ENCODE peak calls at places on chromosomes 6 and 20, in eight cellular contexts. One of them, this sample, is unnamed.
A peak's percentile ranks its signal among the peaks of the same experiment; 100 is the strongest.

GRCh38 chr20:64032706-64033624 is 3.0 kb upstream of the C20orf204 start:
- DNase-seq in fibroblast of lung: no peak
- DNase-seq in tibial artery: no peak
- DNase-seq in neuronal stem cell: no peak
- DNase-seq in uterus: no peak
- DNase-seq in CD8-positive, alpha-beta memory T cell: no peak
- DNase-seq in dorsolateral prefrontal cortex: no peak
- DNase-seq in PC-3: no peak
- DNase-seq in this sample: no peak

GRCh38 chr20:33684533-33685327 is 1.5 kb downstream of the E2F1 start:
- DNase-seq in fibroblast of lung: no peak
- DNase-seq in tibial artery: no peak
- DNase-seq in neuronal stem cell: no peak
- DNase-seq in uterus: peak; percentile 25
- DNase-seq in CD8-positive, alpha-beta memory T cell: no peak
- DNase-seq in dorsolateral prefrontal cortex: no peak
- DNase-seq in PC-3: no peak
- DNase-seq in this sample: no peak

GRCh38 chr20:33092361-33092760 is 12.9 kb downstream of the BPIFB4 start:
- DNase-seq in fibroblast of lung: no peak
- DNase-seq in tibial artery: no peak
- DNase-seq in neuronal stem cell: no peak
- DNase-seq in uterus: no peak
- DNase-seq in CD8-positive, alpha-beta memory T cell: no peak
- DNase-seq in dorsolateral prefrontal cortex: no peak
- DNase-seq in PC-3: no peak
- DNase-seq in this sample: no peak

GRCh38 chr20:20765696-20766095 is 53.3 kb upstream of the RALGAPA2 start:
- DNase-seq in fibroblast of lung: no peak
- DNase-seq in tibial artery: no peak
- DNase-seq in neuronal stem cell: no peak
- DNase-seq in uterus: no peak
- DNase-seq in CD8-positive, alpha-beta memory T cell: no peak
- DNase-seq in dorsolateral prefrontal cortex: no peak
- DNase-seq in PC-3: no peak
- DNase-seq in this sample: no peak

GRCh38 chr20:44678247-44678646 is 26.7 kb upstream of the ADA start:
- DNase-seq in fibroblast of lung: no peak
- DNase-seq in tibial artery: no peak
- DNase-seq in neuronal stem cell: no peak
- DNase-seq in uterus: no peak
- DNase-seq in CD8-positive, alpha-beta memory T cell: no peak
- DNase-seq in dorsolateral prefrontal cortex: no peak
- DNase-seq in PC-3: no peak
- DNase-seq in this sample: no peak

GRCh38 chr6:37861452-37861851 is 41.9 kb downstream of the ZFAND3 start:
- DNase-seq in fibroblast of lung: no peak
- DNase-seq in tibial artery: no peak
- DNase-seq in neuronal stem cell: no peak
- DNase-seq in uterus: no peak
- DNase-seq in CD8-positive, alpha-beta memory T cell: no peak
- DNase-seq in dorsolateral prefrontal cortex: no peak
- DNase-seq in PC-3: no peak
- DNase-seq in this sample: no peak

GRCh38 chr6:15945593-15946159 is 183.2 kb upstream of the MYLIP start:
- DNase-seq in fibroblast of lung: peak; percentile 33
- DNase-seq in tibial artery: no peak
- DNase-seq in neuronal stem cell: no peak
- DNase-seq in uterus: no peak
- DNase-seq in CD8-positive, alpha-beta memory T cell: no peak
- DNase-seq in dorsolateral prefrontal cortex: no peak
- DNase-seq in PC-3: peak; percentile 86
- DNase-seq in this sample: no peak

GRCh38 chr6:29834564-29835436 is 7.2 kb downstream of the HLA-G start:
- DNase-seq in fibroblast of lung: no peak
- DNase-seq in tibial artery: no peak
- DNase-seq in neuronal stem cell: peak; percentile 33
- DNase-seq in uterus: no peak
- DNase-seq in CD8-positive, alpha-beta memory T cell: peak; percentile 50
- DNase-seq in dorsolateral prefrontal cortex: no peak
- DNase-seq in PC-3: peak; percentile 62
- DNase-seq in this sample: no peak

GRCh38 chr6:45514454-45514853 is 136.7 kb upstream of the SUPT3H start:
- DNase-seq in fibroblast of lung: peak; percentile 30
- DNase-seq in tibial artery: no peak
- DNase-seq in neuronal stem cell: no peak
- DNase-seq in uterus: no peak
- DNase-seq in CD8-positive, alpha-beta memory T cell: no peak
- DNase-seq in dorsolateral prefrontal cortex: no peak
- DNase-seq in PC-3: peak; percentile 27
- DNase-seq in this sample: no peak

GRCh38 chr6:125732398-125732797 is 17.0 kb upstream of the HEY2 start:
- DNase-seq in fibroblast of lung: no peak
- DNase-seq in tibial artery: no peak
- DNase-seq in neuronal stem cell: no peak
- DNase-seq in uterus: no peak
- DNase-seq in CD8-positive, alpha-beta memory T cell: no peak
- DNase-seq in dorsolateral prefrontal cortex: no peak
- DNase-seq in PC-3: no peak
- DNase-seq in this sample: no peak

GRCh38 chr6:85662251-85662650 is 19.6 kb upstream of the SYNCRIP start:
- DNase-seq in fibroblast of lung: no peak
- DNase-seq in tibial artery: no peak
- DNase-seq in neuronal stem cell: no peak
- DNase-seq in uterus: no peak
- DNase-seq in CD8-positive, alpha-beta memory T cell: no peak
- DNase-seq in dorsolateral prefrontal cortex: no peak
- DNase-seq in PC-3: peak; percentile 6
- DNase-seq in this sample: no peak

GRCh38 chr6:154653853-154654252 is 79.4 kb upstream of the SCAF8 start:
- DNase-seq in fibroblast of lung: peak; percentile 83
- DNase-seq in tibial artery: peak; percentile 57
- DNase-seq in neuronal stem cell: no peak
- DNase-seq in uterus: peak; percentile 73
- DNase-seq in CD8-positive, alpha-beta memory T cell: no peak
- DNase-seq in dorsolateral prefrontal cortex: no peak
- DNase-seq in PC-3: peak; percentile 48
- DNase-seq in this sample: peak; percentile 81

GRCh38 chr6:157620905-157621304 is 202.1 kb upstream of the SNX9 start:
- DNase-seq in fibroblast of lung: peak; percentile 14
- DNase-seq in tibial artery: no peak
- DNase-seq in neuronal stem cell: no peak
- DNase-seq in uterus: no peak
- DNase-seq in CD8-positive, alpha-beta memory T cell: no peak
- DNase-seq in dorsolateral prefrontal cortex: no peak
- DNase-seq in PC-3: peak; percentile 59
- DNase-seq in this sample: peak; percentile 39

GRCh38 chr6:14992382-14992781 is 253.5 kb upstream of the JARID2 start:
- DNase-seq in fibroblast of lung: no peak
- DNase-seq in tibial artery: no peak
- DNase-seq in neuronal stem cell: no peak
- DNase-seq in uterus: no peak
- DNase-seq in CD8-positive, alpha-beta memory T cell: no peak
- DNase-seq in dorsolateral prefrontal cortex: no peak
- DNase-seq in PC-3: no peak
- DNase-seq in this sample: no peak

GRCh38 chr20:8131598-8132014 is 460 bp upstream of the PLCB1 start:
- DNase-seq in fibroblast of lung: peak; percentile 44
- DNase-seq in tibial artery: peak; percentile 21
- DNase-seq in neuronal stem cell: no peak
- DNase-seq in uterus: no peak
- DNase-seq in CD8-positive, alpha-beta memory T cell: no peak
- DNase-seq in dorsolateral prefrontal cortex: peak; percentile 46
- DNase-seq in PC-3: peak; percentile 21
- DNase-seq in this sample: no peak

GRCh38 chr20:35342154-35342769 is 50.0 kb upstream of the FAM83C start:
- DNase-seq in fibroblast of lung: peak; percentile 61
- DNase-seq in tibial artery: no peak
- DNase-seq in neuronal stem cell: no peak
- DNase-seq in uterus: no peak
- DNase-seq in CD8-positive, alpha-beta memory T cell: no peak
- DNase-seq in dorsolateral prefrontal cortex: no peak
- DNase-seq in PC-3: no peak
- DNase-seq in this sample: no peak

GRCh38 chr6:118660218-118660569 is 8.8 kb upstream of the CEP85L start:
- DNase-seq in fibroblast of lung: no peak
- DNase-seq in tibial artery: no peak
- DNase-seq in neuronal stem cell: no peak
- DNase-seq in uterus: peak; percentile 22
- DNase-seq in CD8-positive, alpha-beta memory T cell: peak; percentile 32
- DNase-seq in dorsolateral prefrontal cortex: no peak
- DNase-seq in PC-3: no peak
- DNase-seq in this sample: no peak

GRCh38 chr20:10919549-10920140 is 245.8 kb upstream of the JAG1 start:
- DNase-seq in fibroblast of lung: peak; percentile 93
- DNase-seq in tibial artery: no peak
- DNase-seq in neuronal stem cell: no peak
- DNase-seq in uterus: peak; percentile 27
- DNase-seq in CD8-positive, alpha-beta memory T cell: no peak
- DNase-seq in dorsolateral prefrontal cortex: no peak
- DNase-seq in PC-3: peak; percentile 96
- DNase-seq in this sample: no peak

GRCh38 chr6:12608016-12608860 is 108.3 kb upstream of the PHACTR1 start:
- DNase-seq in fibroblast of lung: peak; percentile 67
- DNase-seq in tibial artery: no peak
- DNase-seq in neuronal stem cell: no peak
- DNase-seq in uterus: no peak
- DNase-seq in CD8-positive, alpha-beta memory T cell: no peak
- DNase-seq in dorsolateral prefrontal cortex: no peak
- DNase-seq in PC-3: peak; percentile 53
- DNase-seq in this sample: no peak

GRCh38 chr20:54084727-54085368 is 14.5 kb upstream of the BCAS1 start:
- DNase-seq in fibroblast of lung: peak; percentile 17
- DNase-seq in tibial artery: no peak
- DNase-seq in neuronal stem cell: no peak
- DNase-seq in uterus: no peak
- DNase-seq in CD8-positive, alpha-beta memory T cell: no peak
- DNase-seq in dorsolateral prefrontal cortex: no peak
- DNase-seq in PC-3: peak; percentile 92
- DNase-seq in this sample: no peak

GRCh38 chr20:44253528-44253927 is 6.4 kb downstream of the GDAP1L1 start:
- DNase-seq in fibroblast of lung: no peak
- DNase-seq in tibial artery: no peak
- DNase-seq in neuronal stem cell: no peak
- DNase-seq in uterus: no peak
- DNase-seq in CD8-positive, alpha-beta memory T cell: no peak
- DNase-seq in dorsolateral prefrontal cortex: no peak
- DNase-seq in PC-3: no peak
- DNase-seq in this sample: no peak

GRCh38 chr20:34388000-34388399 is 24.9 kb downstream of the ITCH start:
- DNase-seq in fibroblast of lung: no peak
- DNase-seq in tibial artery: no peak
- DNase-seq in neuronal stem cell: no peak
- DNase-seq in uterus: no peak
- DNase-seq in CD8-positive, alpha-beta memory T cell: no peak
- DNase-seq in dorsolateral prefrontal cortex: no peak
- DNase-seq in PC-3: no peak
- DNase-seq in this sample: no peak

GRCh38 chr6:6843777-6844176 is 255.3 kb downstream of the LY86 start:
- DNase-seq in fibroblast of lung: no peak
- DNase-seq in tibial artery: no peak
- DNase-seq in neuronal stem cell: no peak
- DNase-seq in uterus: no peak
- DNase-seq in CD8-positive, alpha-beta memory T cell: no peak
- DNase-seq in dorsolateral prefrontal cortex: no peak
- DNase-seq in PC-3: no peak
- DNase-seq in this sample: no peak
- H3K27ac ChIP-seq in fibroblast of lung: no peak overlapping the region
- H3K27ac ChIP-seq in tibial artery: no peak overlapping the region
- H3K27ac ChIP-seq in neuronal stem cell: no peak overlapping the region
- H3K27ac ChIP-seq in uterus: no peak overlapping the region
- H3K27ac ChIP-seq in CD8-positive, alpha-beta memory T cell: no peak overlapping the region
- H3K27ac ChIP-seq in dorsolateral prefrontal cortex: no peak overlapping the region
- H3K27ac ChIP-seq in PC-3: peak overlapping the region; percentile 75
- H3K27ac ChIP-seq in this sample: peak overlapping the region; percentile 79

DNA sequence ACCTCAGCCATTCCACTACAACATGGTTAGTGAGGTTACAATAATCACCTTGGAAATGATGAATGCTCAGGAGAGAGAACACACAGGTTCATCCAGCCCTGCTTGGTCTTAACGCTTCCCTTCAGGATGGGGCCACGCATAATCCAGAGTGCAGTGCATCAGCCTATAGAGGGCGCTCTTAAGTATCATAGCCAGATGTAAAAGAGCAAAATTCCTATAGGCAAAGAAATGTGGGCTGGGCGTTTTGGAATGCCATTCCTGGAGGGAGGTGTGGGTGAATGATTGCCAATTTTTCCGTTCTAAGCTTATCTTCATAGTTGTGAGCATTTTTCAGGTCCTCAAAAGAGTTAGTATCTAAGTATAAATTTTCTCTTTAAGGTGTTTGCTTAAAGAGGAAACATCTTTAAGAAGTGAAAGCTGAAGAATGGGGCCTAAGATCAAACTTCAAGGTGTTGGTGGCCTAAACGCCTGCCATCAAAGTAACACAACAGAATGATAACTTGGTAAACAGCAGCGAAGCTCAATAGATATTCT is 1.8 kb downstream of the RIPOR2 start:
- DNase-seq in fibroblast of lung: no peak
- DNase-seq in tibial artery: no peak
- DNase-seq in neuronal stem cell: no peak
- DNase-seq in uterus: no peak
- DNase-seq in CD8-positive, alpha-beta memory T cell: peak; percentile 39
- DNase-seq in dorsolateral prefrontal cortex: no peak
- DNase-seq in PC-3: peak; percentile 53
- DNase-seq in this sample: no peak
- H3K27ac ChIP-seq in fibroblast of lung: no peak overlapping the region
- H3K27ac ChIP-seq in tibial artery: no peak overlapping the region
- H3K27ac ChIP-seq in neuronal stem cell: no peak overlapping the region
- H3K27ac ChIP-seq in uterus: no peak overlapping the region
- H3K27ac ChIP-seq in CD8-positive, alpha-beta memory T cell: peak overlapping the region; percentile 64
- H3K27ac ChIP-seq in dorsolateral prefrontal cortex: no peak overlapping the region
- H3K27ac ChIP-seq in PC-3: no peak overlapping the region
- H3K27ac ChIP-seq in this sample: no peak overlapping the region

DNA sequence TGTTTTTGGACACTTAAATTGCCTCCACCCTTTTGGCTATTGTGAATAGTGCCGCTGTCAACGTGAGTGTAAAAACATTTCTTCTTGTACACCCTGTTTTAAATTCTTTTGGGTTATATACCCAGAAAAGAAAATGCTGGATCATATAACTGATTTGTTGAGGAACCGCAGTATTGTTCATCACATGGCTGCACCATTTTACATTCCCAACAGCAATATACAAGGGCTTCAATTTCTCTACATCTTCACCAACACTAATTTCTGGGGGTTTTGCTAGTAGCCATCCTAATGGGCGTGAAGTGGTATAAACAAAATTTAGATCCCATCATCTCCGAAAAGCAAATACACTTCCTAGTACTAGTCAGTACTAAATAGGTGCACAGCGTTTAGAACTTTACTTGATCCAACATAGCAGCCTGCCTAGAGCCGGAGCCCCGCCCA is 579 bp upstream of the BPHL start:
- DNase-seq in fibroblast of lung: no peak
- DNase-seq in tibial artery: no peak
- DNase-seq in neuronal stem cell: no peak
- DNase-seq in uterus: no peak
- DNase-seq in CD8-positive, alpha-beta memory T cell: no peak
- DNase-seq in dorsolateral prefrontal cortex: no peak
- DNase-seq in PC-3: no peak
- DNase-seq in this sample: no peak
- H3K27ac ChIP-seq in fibroblast of lung: peak overlapping the region; percentile 92
- H3K27ac ChIP-seq in tibial artery: peak overlapping the region; percentile 83
- H3K27ac ChIP-seq in neuronal stem cell: peak overlapping the region; percentile 96
- H3K27ac ChIP-seq in uterus: peak overlapping the region; percentile 93
- H3K27ac ChIP-seq in CD8-positive, alpha-beta memory T cell: peak overlapping the region; percentile 90
- H3K27ac ChIP-seq in dorsolateral prefrontal cortex: peak overlapping the region; percentile 85
- H3K27ac ChIP-seq in PC-3: peak overlapping the region; percentile 91
- H3K27ac ChIP-seq in this sample: peak overlapping the region; percentile 88

GRCh38 chr20:3765171-3765887 is 2.2 kb downstream of the ADISSP start:
- DNase-seq in fibroblast of lung: no peak
- DNase-seq in tibial artery: no peak
- DNase-seq in neuronal stem cell: no peak
- DNase-seq in uterus: no peak
- DNase-seq in CD8-positive, alpha-beta memory T cell: no peak
- DNase-seq in dorsolateral prefrontal cortex: no peak
- DNase-seq in PC-3: no peak
- DNase-seq in this sample: no peak
- H3K27ac ChIP-seq in fibroblast of lung: no peak overlapping the region
- H3K27ac ChIP-seq in tibial artery: no peak overlapping the region
- H3K27ac ChIP-seq in neuronal stem cell: no peak overlapping the region
- H3K27ac ChIP-seq in uterus: no peak overlapping the region
- H3K27ac ChIP-seq in CD8-positive, alpha-beta memory T cell: no peak overlapping the region
- H3K27ac ChIP-seq in dorsolateral prefrontal cortex: peak overlapping the region; percentile 46
- H3K27ac ChIP-seq in PC-3: no peak overlapping the region
- H3K27ac ChIP-seq in this sample: no peak overlapping the region

This sample was measured in epithelial cell of prostate.